ENCODE peak calls at places on chromosomes 13 and 19, in five cellular contexts. U is K562, P is SK-N-SH, F is HepG2, V is GM12878. B is an unnamed sample.

GRCh38 chr19:58569191-58569942 is 3.8 kb downstream of the MZF1 start:
- DNase-seq in U (no peak), P (no peak), F (no peak), V (no peak), B (no peak)

GRCh38 chr19:49119411-49120324 is at the start of gene PPFIA3:
- DNase-seq in U (peak; percentile 69), P (peak; percentile 72), F (no peak), V (no peak), B (no peak)

GRCh38 chr13:25977216-25977615 is 74.6 kb downstream of the SHISA2 start:
- DNase-seq in U (no peak), P (no peak), F (no peak), V (no peak), B (no peak)

GRCh38 chr19:2456301-2456570 is 523 bp downstream of the LMNB2 start:
- DNase-seq in U (no peak), P (no peak), F (no peak), V (no peak), B (no peak)

GRCh38 chr13:97192166-97192565 is 30.0 kb upstream of the MBNL2 start:
- DNase-seq in U (no peak), P (no peak), F (no peak), V (no peak), B (no peak)

GRCh38 chr13:93268327-93269028 is 41.9 kb downstream of the GPC6 start:
- DNase-seq in U (no peak), P (no peak), F (no peak), V (no peak), B (no peak)

GRCh38 chr19:8494158-8494557 is 8.3 kb downstream of the PRAM1 start:
- DNase-seq in U (no peak), P (no peak), F (no peak), V (no peak), B (peak; percentile 91)

GRCh38 chr13:108932206-108932605 is 302.8 kb downstream of the MYO16 start:
- DNase-seq in U (no peak), P (no peak), F (no peak), V (no peak), B (peak; percentile 76)

GRCh38 chr19:18558202-18558555 is 509 bp downstream of the KXD1 start:
- DNase-seq in U (no peak), P (no peak), F (no peak), V (no peak), B (no peak)

GRCh38 chr19:35142531-35143230 is 374 bp upstream of the FXYD7 start:
- DNase-seq in U (peak; percentile 82), P (peak; percentile 91), F (no peak), V (no peak), B (peak; percentile 49)

GRCh38 chr13:73000027-73000674 is 58.7 kb upstream of the KLF5 start:
- DNase-seq in U (peak; percentile 3), P (no peak), F (no peak), V (peak; percentile 21), B (peak; percentile 46)

GRCh38 chr19:47253467-47253881 is 2.9 kb upstream of the CCDC9 start:
- DNase-seq in U (no peak), P (no peak), F (peak; percentile 60), V (no peak), B (no peak)

GRCh38 chr19:51821921-51822716 is 27.2 kb downstream of the FPR3 start:
- DNase-seq in U (no peak), P (no peak), F (no peak), V (no peak), B (peak; percentile 89)

GRCh38 chr19:45515081-45515624 is 7.9 kb downstream of the VASP start:
- DNase-seq in U (peak; percentile 84), P (no peak), F (peak; percentile 54), V (peak; percentile 57), B (peak; percentile 96)

GRCh38 chr19:20044663-20045062 is 5.4 kb upstream of the ZNF682 start:
- DNase-seq in U (no peak), P (no peak), F (no peak), V (no peak), B (no peak)

GRCh38 chr13:25727250-25727649 is 324.6 kb downstream of the SHISA2 start:
- DNase-seq in U (no peak), P (no peak), F (no peak), V (no peak), B (no peak)

GRCh38 chr19:45076029-45076850 is at the start of gene ZNF296:
- DNase-seq in U (peak; percentile 93), P (no peak), F (peak; percentile 75), V (no peak), B (peak; percentile 85)

GRCh38 chr13:46552888-46553520 is at the start of gene LRCH1:
- DNase-seq in U (peak; percentile 88), P (peak; percentile 93), F (peak; percentile 46), V (no peak), B (peak; percentile 49)

GRCh38 chr19:42241279-42241678 is 1.1 kb downstream of the GSK3A start:
- DNase-seq in U (no peak), P (no peak), F (no peak), V (no peak), B (no peak)

GRCh38 chr19:42242512-42243409 is at the start of gene GSK3A:
- DNase-seq in U (peak; percentile 99), P (peak; percentile 92), F (peak; percentile 99), V (peak; percentile 98), B (peak; percentile 99)

GRCh38 chr19:42239544-42240220 is 2.7 kb downstream of the GSK3A start:
- DNase-seq in U (no peak), P (no peak), F (no peak), V (no peak), B (no peak)

GRCh38 chr19:42244452-42245220 is 2.2 kb upstream of the GSK3A start:
- DNase-seq in U (peak; percentile 98), P (peak; percentile 83), F (peak; percentile 93), V (peak; percentile 85), B (peak; percentile 89)

GRCh38 chr19:42242071-42242511 is 311 bp downstream of the GSK3A start:
- DNase-seq in U (peak; percentile 35), P (peak; percentile 59), F (no peak), V (no peak), B (no peak)
- TF ChIP-seq GABPA in U (no peak), P (no peak), F (no peak), V (no peak), B (no peak)

DNA sequence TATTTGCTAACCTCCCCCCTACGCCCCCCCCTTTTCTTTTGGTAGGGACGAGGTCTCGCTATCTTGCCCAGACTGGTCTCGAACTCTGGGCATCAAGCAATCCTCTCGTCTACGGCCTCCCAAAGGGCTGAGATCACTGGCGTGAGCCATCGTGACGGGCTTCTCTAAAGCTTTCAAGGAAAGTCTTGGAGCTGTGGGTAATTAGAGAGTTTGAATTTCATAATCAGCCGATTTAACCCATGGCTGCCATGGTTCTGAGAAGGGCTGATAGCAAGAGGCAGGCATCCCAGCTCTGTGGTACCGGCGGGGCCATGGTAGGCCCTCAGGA is 679 bp upstream of the ABHD8 start:
- DNase-seq in U (no peak), P (no peak), F (no peak), V (no peak), B (no peak)
- TF ChIP-seq GABPA in U (no peak), P (no peak), F (no peak), V (no peak), B (no peak)

DNA sequence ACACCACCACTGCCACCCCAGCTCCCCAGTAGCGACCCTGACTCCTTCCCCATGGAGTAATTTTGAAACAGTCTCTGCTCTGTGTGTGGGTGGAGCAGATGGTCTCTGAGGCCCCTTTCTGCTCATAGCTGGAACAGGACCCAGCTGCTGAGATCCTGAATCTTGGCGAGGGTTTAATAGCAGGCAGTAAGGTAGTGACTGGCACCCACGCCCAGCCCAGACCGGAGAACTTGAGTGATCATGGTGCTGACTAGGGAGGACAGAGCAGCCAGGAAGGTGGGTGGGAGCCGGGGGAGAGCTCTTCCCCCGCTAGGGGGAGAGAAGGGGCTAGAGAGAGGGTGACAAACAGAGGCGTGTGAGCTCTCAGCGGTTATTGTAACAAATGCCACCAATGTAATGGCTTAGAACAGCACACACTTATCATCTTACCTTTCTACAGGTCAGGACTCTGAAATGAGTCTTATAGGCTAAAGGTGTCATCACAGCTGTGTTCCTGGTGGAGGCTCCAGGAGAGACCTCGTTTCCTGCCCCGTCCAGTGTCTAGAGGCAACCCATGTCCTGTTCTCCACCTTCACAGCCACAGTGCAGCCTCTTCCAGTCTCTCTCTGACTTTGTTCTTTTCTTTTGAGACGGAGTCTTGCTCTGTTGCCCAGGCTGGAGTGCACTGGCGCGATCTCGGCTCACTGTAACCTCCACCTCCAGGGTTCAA is 7.2 kb upstream of the ACER1 start:
- DNase-seq in U (peak; percentile 29), P (no peak), F (no peak), V (no peak), B (no peak)
- TF ChIP-seq GABPA in U (no peak), P (no peak), F (no peak), V (no peak), B (no peak)

DNA sequence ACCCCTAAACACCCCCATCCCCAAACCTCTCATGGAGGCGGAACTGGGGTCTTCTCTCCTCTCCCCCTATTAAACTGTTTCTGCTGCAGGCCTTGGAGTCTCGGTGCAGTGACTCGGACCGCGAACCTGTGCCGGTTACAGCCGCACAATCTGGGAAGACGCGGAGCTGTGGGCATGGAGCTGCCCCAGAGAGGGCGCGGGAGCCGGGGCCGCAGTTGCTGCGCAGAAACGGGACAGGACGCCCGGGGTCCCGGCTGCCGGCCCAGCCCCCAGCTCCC is 450 bp downstream of the ZNF442 start:
- DNase-seq in U (no peak), P (peak; percentile 76), F (no peak), V (no peak), B (no peak)
- TF ChIP-seq GABPA in U (no peak), P (no peak), F (no peak), V (no peak), B (no peak)

GRCh38 chr19:56134655-56134922 is 6.5 kb upstream of the ZNF444 start:
- DNase-seq in U (no peak), P (no peak), F (no peak), V (no peak), B (no peak)

GRCh38 chr19:56136362-56136761 is 4.7 kb upstream of the ZNF444 start:
- DNase-seq in U (no peak), P (no peak), F (peak; percentile 56), V (no peak), B (no peak)

GRCh38 chr19:56138069-56138468 is 3.0 kb upstream of the ZNF444 start:
- DNase-seq in U (no peak), P (no peak), F (peak; percentile 63), V (no peak), B (no peak)

GRCh38 chr19:56139847-56140582 is 1.1 kb upstream of the ZNF444 start:
- DNase-seq in U (peak; percentile 75), P (no peak), F (no peak), V (no peak), B (no peak)

DNA sequence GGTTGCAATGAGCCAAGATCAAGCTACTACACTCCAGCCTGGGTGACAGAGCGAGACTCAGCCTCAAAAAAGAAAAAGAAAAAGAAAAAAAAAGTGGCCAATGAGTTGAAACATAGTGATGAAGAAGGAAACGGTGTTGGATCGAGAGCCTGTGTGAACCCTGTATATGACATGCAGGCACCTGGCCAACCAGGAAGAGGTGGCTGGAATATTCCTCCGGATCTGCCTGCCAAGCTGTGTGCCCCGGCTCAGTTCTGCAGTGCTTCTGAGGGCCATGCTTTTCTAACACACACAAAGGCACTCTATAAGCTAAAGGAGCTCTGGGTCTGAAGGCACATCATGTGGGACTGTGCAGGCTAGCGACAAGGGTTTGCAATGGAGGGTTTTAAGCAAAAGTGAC is 3.7 kb upstream of the ZNF444 start:
- DNase-seq in U (no peak), P (no peak), F (no peak), V (no peak), B (no peak)
- TF ChIP-seq GABPA in U (no peak), P (no peak), F (no peak), V (no peak), B (no peak)

B was measured in HL-60.